ENCODE peak calls at places on chromosomes 3 and 15, in ten cellular contexts. I, S, J, O, Q, A, N, T, L and F are unnamed samples.

GRCh38 chr15:40461958-40462357 is 8.8 kb upstream of the CHST14 start:
- DNase-seq in N (no peak), L (no peak), A (no peak), Q (no peak), I (no peak), S (no peak), J (no peak), T (no peak), O (no peak), F (no peak)

GRCh38 chr15:86018679-86019078 is 61.0 kb upstream of the AGBL1 start:
- DNase-seq in Q (no peak), J (no peak), N (no peak), S (no peak), O (no peak), T (no peak), I (no peak), L (no peak), A (no peak), F (no peak)

GRCh38 chr3:131988209-131988608 is 46.6 kb downstream of the CPNE4 start:
- DNase-seq in L (no peak), T (no peak), I (no peak), N (no peak), Q (no peak), S (no peak), O (no peak), A (no peak), J (no peak), F (no peak)

GRCh38 chr15:93025625-93025982 is 63.4 kb downstream of the RGMA start:
- DNase-seq in I (no peak), N (no peak), Q (no peak), L (no peak), J (no peak), S (no peak), O (no peak), A (no peak), T (no peak), F (no peak)

GRCh38 chr3:40047406-40047805 is 238.0 kb downstream of the MYRIP start:
- DNase-seq in T (no peak), J (no peak), S (no peak), O (no peak), Q (no peak), N (peak), I (no peak), A (no peak), L (no peak), F (no peak)

GRCh38 chr3:113018461-113019181 is 27.8 kb downstream of the GTPBP8 start:
- DNase-seq in J (no peak), I (no peak), N (peak), A (no peak), Q (no peak), L (no peak), O (no peak), S (peak), T (no peak), F (no peak)

GRCh38 chr15:29821416-29822099 is 710 bp downstream of the TJP1 start:
- DNase-seq in T (peak), J (peak), A (no peak), S (peak), N (peak), Q (peak), O (peak), L (peak), I (peak), F (peak)

GRCh38 chr15:51939216-51939615 is 32.4 kb downstream of the LEO1 start:
- DNase-seq in L (no peak), A (no peak), Q (no peak), N (no peak), I (no peak), T (no peak), O (no peak), S (no peak), J (no peak), F (no peak)

GRCh38 chr3:170977911-170978310 is 48.6 kb downstream of the SLC2A2 start:
- DNase-seq in S (peak), I (no peak), Q (no peak), L (no peak), N (peak), A (no peak), O (no peak), T (no peak), J (no peak), F (no peak)